ENCODE peak calls at places on chromosomes 11 and 22, in five cellular contexts. T is dorsolateral prefrontal cortex, Y is mucosa of descending colon, I is left cardiac atrium, L is lower leg skin. E is an unnamed sample.

GRCh38 chr22:32306561-32306960 is 51.1 kb upstream of the RFPL3 start:
- DNase-seq in T (no peak), Y (no peak), I (no peak), L (no peak), E (no peak)

GRCh38 chr11:111409915-111410314 is 30.8 kb upstream of the POU2AF1 start:
- DNase-seq in T (no peak), Y (no peak), I (no peak), L (no peak), E (no peak)

GRCh38 chr11:125890447-125891100 is 3.1 kb downstream of the HYLS1 start:
- DNase-seq in T (no peak), Y (no peak), I (no peak), L (no peak), E (no peak)

GRCh38 chr22:35887296-35887875 is 141.2 kb downstream of the RBFOX2 start:
- DNase-seq in T (no peak), Y (no peak), I (no peak), L (no peak), E (no peak)

GRCh38 chr22:45240137-45240809 is 421 bp downstream of the KIAA0930 start:
- DNase-seq in T (no peak), Y (peak; percentile 67), I (peak; percentile 40), L (no peak), E (no peak)

GRCh38 chr11:117143390-117143789 is 697 bp upstream of the PAFAH1B2 start:
- DNase-seq in T (peak; percentile 69), Y (peak; percentile 62), I (peak; percentile 68), L (peak; percentile 32), E (no peak)

GRCh38 chr22:50170453-50171318 is at the start of gene PANX2:
- DNase-seq in T (no peak), Y (no peak), I (no peak), L (no peak), E (no peak)

GRCh38 chr11:97567801-97568200 is 1178.0 kb downstream of the JRKL start:
- DNase-seq in T (no peak), Y (no peak), I (no peak), L (no peak), E (no peak)

GRCh38 chr22:28030442-28030841 is 111.4 kb upstream of the PITPNB start:
- DNase-seq in T (no peak), Y (no peak), I (no peak), L (no peak), E (peak; percentile 5)

GRCh38 chr11:11584937-11585336 is 36.9 kb downstream of the GALNT18 start:
- DNase-seq in T (no peak), Y (no peak), I (no peak), L (no peak), E (no peak)

GRCh38 chr11:75654314-75654713 is 14.5 kb downstream of the MAP6 start:
- DNase-seq in T (no peak), Y (no peak), I (no peak), L (no peak), E (no peak)

GRCh38 chr11:108788565-108789199 is 123.8 kb downstream of the DDX10 start:
- DNase-seq in T (no peak), Y (no peak), I (no peak), L (no peak), E (peak; percentile 59)

GRCh38 chr11:32396991-32397390 is 38.3 kb downstream of the WT1 start:
- DNase-seq in T (no peak), Y (no peak), I (no peak), L (no peak), E (no peak)

GRCh38 chr22:48749555-48750227 is 1078.0 kb downstream of the BRD1 start:
- DNase-seq in T (peak; percentile 40), Y (peak; percentile 12), I (no peak), L (peak; percentile 8), E (no peak)

GRCh38 chr11:78418584-78419211 is 1.1 kb upstream of the GAB2 start:
- DNase-seq in T (no peak), Y (no peak), I (no peak), L (no peak), E (no peak)

GRCh38 chr11:69642549-69642912 is 1.6 kb downstream of the CCND1 start:
- DNase-seq in T (no peak), Y (peak; percentile 75), I (no peak), L (no peak), E (peak; percentile 26)

GRCh38 chr11:20592741-20593140 is 6.7 kb upstream of the SLC6A5 start:
- DNase-seq in T (no peak), Y (no peak), I (no peak), L (no peak), E (no peak)

GRCh38 chr11:60756307-60757032 is at the start of gene MS4A15:
- DNase-seq in T (no peak), Y (no peak), I (no peak), L (no peak), E (peak; percentile 56)

GRCh38 chr11:44219830-44220778 is 89.8 kb downstream of the ALX4 start:
- DNase-seq in T (no peak), Y (no peak), I (no peak), L (no peak), E (no peak)

GRCh38 chr11:13110929-13111812 is 102.1 kb downstream of the RASSF10 start:
- DNase-seq in T (no peak), Y (no peak), I (peak; percentile 67), L (no peak), E (no peak)

GRCh38 chr22:21603973-21604372 is 25.8 kb downstream of the YDJC start:
- DNase-seq in T (no peak), Y (no peak), I (no peak), L (no peak), E (no peak)

GRCh38 chr22:41998361-41999261 is at the start of gene WBP2NL:
- DNase-seq in T (peak; percentile 93), Y (peak; percentile 93), I (peak; percentile 86), L (peak; percentile 81), E (no peak)

GRCh38 chr11:91156041-91156440 is 933.2 kb upstream of the CHORDC1 start:
- DNase-seq in T (no peak), Y (no peak), I (no peak), L (no peak), E (no peak)

GRCh38 chr22:25668437-25668836 is 73.6 kb upstream of the MYO18B start:
- DNase-seq in T (no peak), Y (no peak), I (peak; percentile 38), L (no peak), E (no peak)

GRCh38 chr11:575324-575995 is 810 bp upstream of the PHRF1 start:
- DNase-seq in T (no peak), Y (no peak), I (no peak), L (no peak), E (no peak)

GRCh38 chr11:60978546-60979380 is 7.3 kb downstream of the CD6 start:
- DNase-seq in T (peak; percentile 33), Y (no peak), I (no peak), L (no peak), E (no peak)

GRCh38 chr11:61589961-61590360 is 9.1 kb upstream of the SYT7 start:
- DNase-seq in T (no peak), Y (no peak), I (no peak), L (no peak), E (no peak)

GRCh38 chr11:123238297-123238696 is 43.2 kb upstream of the CLMP start:
- DNase-seq in T (no peak), Y (no peak), I (peak; percentile 69), L (peak; percentile 62), E (no peak)

GRCh38 chr22:39943366-39943765 is 16.8 kb upstream of the TMA7B start:
- DNase-seq in T (no peak), Y (no peak), I (no peak), L (no peak), E (peak; percentile 83)